ENCODE peak calls at places on chromosomes 7 and 10, in eight cellular contexts. W, A, F, Y, N, M, E and Z are unnamed samples.

GRCh38 chr7:151999337-152000090 is 26.0 kb upstream of the GALNT11 start:
- DNase-seq in W (no peak), A (no peak), F (no peak), Y (no peak), N (no peak), M (peak), E (no peak), Z (no peak)

GRCh38 chr10:72277340-72277995 is 3.7 kb downstream of the DDIT4 start:
- DNase-seq in W (no peak), A (no peak), F (no peak), Y (no peak), N (no peak), M (no peak), E (no peak), Z (no peak)

GRCh38 chr10:16348891-16349290 is 87.9 kb upstream of the PTER start:
- DNase-seq in W (no peak), A (no peak), F (no peak), Y (no peak), N (no peak), M (no peak), E (no peak), Z (no peak)

GRCh38 chr7:129990403-129991192 is 37.8 kb upstream of the UBE2H start:
- DNase-seq in W (no peak), A (peak), F (peak), Y (no peak), N (no peak), M (peak), E (no peak), Z (no peak)

GRCh38 chr10:119483839-119484238 is 58.7 kb downstream of the RGS10 start:
- DNase-seq in W (no peak), A (no peak), F (no peak), Y (no peak), N (no peak), M (no peak), E (no peak), Z (no peak)

GRCh38 chr7:157299613-157300405 is 37.0 kb upstream of the DNAJB6 start:
- DNase-seq in W (no peak), A (no peak), F (peak), Y (peak), N (no peak), M (no peak), E (no peak), Z (no peak)

GRCh38 chr10:30034433-30035137 is 24.8 kb downstream of the JCAD start:
- DNase-seq in W (no peak), A (no peak), F (no peak), Y (no peak), N (no peak), M (no peak), E (no peak), Z (no peak)

GRCh38 chr7:50147952-50148351 is 54.9 kb upstream of the ZPBP start:
- DNase-seq in W (no peak), A (no peak), F (no peak), Y (no peak), N (no peak), M (no peak), E (no peak), Z (no peak)

GRCh38 chr7:155533120-155533826 is 13.1 kb downstream of the CNPY1 start:
- DNase-seq in W (no peak), A (peak), F (peak), Y (no peak), N (no peak), M (peak), E (no peak), Z (no peak)

GRCh38 chr7:50262916-50263690 is 41.4 kb upstream of the IKZF1 start:
- DNase-seq in W (no peak), A (no peak), F (no peak), Y (peak), N (no peak), M (no peak), E (no peak), Z (no peak)

GRCh38 chr10:86868353-86868752 is 89.1 kb downstream of the MMRN2 start:
- DNase-seq in W (peak), A (peak), F (no peak), Y (no peak), N (no peak), M (no peak), E (no peak), Z (no peak)

GRCh38 chr7:128005117-128005516 is 26.1 kb downstream of the LRRC4 start:
- DNase-seq in W (no peak), A (no peak), F (peak), Y (no peak), N (no peak), M (no peak), E (no peak), Z (no peak)

GRCh38 chr10:122650331-122650730 is 49.3 kb downstream of the C10orf120 start:
- DNase-seq in W (no peak), A (no peak), F (no peak), Y (no peak), N (no peak), M (no peak), E (no peak), Z (no peak)

GRCh38 chr7:42747073-42747472 is 164.8 kb downstream of the C7orf25 start:
- DNase-seq in W (no peak), A (no peak), F (no peak), Y (no peak), N (no peak), M (no peak), E (no peak), Z (no peak)